ENCODE peak calls at places on chromosomes 4 and X, in seven cellular contexts. One of them, this sample, is unnamed.

GRCh38 chr4:168509786-168510185 is 12.9 kb downstream of the PALLD start:
- DNase-seq in iris pigment epithelial cell: peak; percentile 96
- DNase-seq in right atrium auricular region: no peak
- DNase-seq in hepatic stellate cell: no peak
- DNase-seq in ureter: no peak
- DNase-seq in activated T-cell treated with anti-CD3 and anti-CD28 coated beads for 1 hour: no peak
- DNase-seq in omental fat pad: no peak
- DNase-seq in this sample: no peak

GRCh38 chrX:98065151-98065550 is 1181.4 kb downstream of the RPA4 start:
- DNase-seq in iris pigment epithelial cell: no peak
- DNase-seq in right atrium auricular region: no peak
- DNase-seq in hepatic stellate cell: no peak
- DNase-seq in ureter: no peak
- DNase-seq in activated T-cell treated with anti-CD3 and anti-CD28 coated beads for 1 hour: no peak
- DNase-seq in omental fat pad: no peak
- DNase-seq in this sample: no peak

GRCh38 chr4:16894406-16894805 is 4.0 kb downstream of the LDB2 start:
- DNase-seq in iris pigment epithelial cell: no peak
- DNase-seq in right atrium auricular region: no peak
- DNase-seq in hepatic stellate cell: no peak
- DNase-seq in ureter: no peak
- DNase-seq in activated T-cell treated with anti-CD3 and anti-CD28 coated beads for 1 hour: no peak
- DNase-seq in omental fat pad: no peak
- DNase-seq in this sample: no peak

GRCh38 chr4:172813359-172813923 is 355.2 kb upstream of the GALNT7 start:
- DNase-seq in iris pigment epithelial cell: no peak
- DNase-seq in right atrium auricular region: no peak
- DNase-seq in hepatic stellate cell: no peak
- DNase-seq in ureter: no peak
- DNase-seq in activated T-cell treated with anti-CD3 and anti-CD28 coated beads for 1 hour: no peak
- DNase-seq in omental fat pad: no peak
- DNase-seq in this sample: no peak

GRCh38 chr4:168451331-168451730 is 29.0 kb downstream of the DDX60L start:
- DNase-seq in iris pigment epithelial cell: peak; percentile 14
- DNase-seq in right atrium auricular region: no peak
- DNase-seq in hepatic stellate cell: no peak
- DNase-seq in ureter: no peak
- DNase-seq in activated T-cell treated with anti-CD3 and anti-CD28 coated beads for 1 hour: no peak
- DNase-seq in omental fat pad: no peak
- DNase-seq in this sample: no peak

GRCh38 chr4:64384237-64385176 is 24.7 kb downstream of the TECRL start:
- DNase-seq in iris pigment epithelial cell: no peak
- DNase-seq in right atrium auricular region: no peak
- DNase-seq in hepatic stellate cell: no peak
- DNase-seq in ureter: no peak
- DNase-seq in activated T-cell treated with anti-CD3 and anti-CD28 coated beads for 1 hour: no peak
- DNase-seq in omental fat pad: no peak
- DNase-seq in this sample: no peak

GRCh38 chr4:157804986-157805385 is 367.8 kb downstream of the GASK1B start:
- DNase-seq in iris pigment epithelial cell: peak; percentile 8
- DNase-seq in right atrium auricular region: no peak
- DNase-seq in hepatic stellate cell: no peak
- DNase-seq in ureter: no peak
- DNase-seq in activated T-cell treated with anti-CD3 and anti-CD28 coated beads for 1 hour: no peak
- DNase-seq in omental fat pad: no peak
- DNase-seq in this sample: no peak

GRCh38 chr4:180913750-180914149 is 1329.5 kb upstream of the TENM3 start:
- DNase-seq in iris pigment epithelial cell: peak; percentile 24
- DNase-seq in right atrium auricular region: no peak
- DNase-seq in hepatic stellate cell: no peak
- DNase-seq in ureter: no peak
- DNase-seq in activated T-cell treated with anti-CD3 and anti-CD28 coated beads for 1 hour: no peak
- DNase-seq in omental fat pad: no peak
- DNase-seq in this sample: no peak

GRCh38 chrX:35711281-35711680 is 86.9 kb upstream of the MAGEB16 start:
- DNase-seq in iris pigment epithelial cell: peak; percentile 28
- DNase-seq in right atrium auricular region: no peak
- DNase-seq in hepatic stellate cell: peak; percentile 26
- DNase-seq in ureter: no peak
- DNase-seq in activated T-cell treated with anti-CD3 and anti-CD28 coated beads for 1 hour: no peak
- DNase-seq in omental fat pad: no peak
- DNase-seq in this sample: no peak

GRCh38 chr4:140568507-140569306 is at the start of gene UCP1:
- DNase-seq in iris pigment epithelial cell: peak; percentile 7
- DNase-seq in right atrium auricular region: no peak
- DNase-seq in hepatic stellate cell: peak; percentile 24
- DNase-seq in ureter: no peak
- DNase-seq in activated T-cell treated with anti-CD3 and anti-CD28 coated beads for 1 hour: no peak
- DNase-seq in omental fat pad: no peak
- DNase-seq in this sample: no peak

GRCh38 chr4:154004859-154005520 is 216.1 kb upstream of the SFRP2 start:
- DNase-seq in iris pigment epithelial cell: peak; percentile 47
- DNase-seq in right atrium auricular region: no peak
- DNase-seq in hepatic stellate cell: peak; percentile 6
- DNase-seq in ureter: no peak
- DNase-seq in activated T-cell treated with anti-CD3 and anti-CD28 coated beads for 1 hour: no peak
- DNase-seq in omental fat pad: no peak
- DNase-seq in this sample: no peak

GRCh38 chr4:149549911-149550310 is 265.7 kb downstream of the IQCM start:
- DNase-seq in iris pigment epithelial cell: peak; percentile 6
- DNase-seq in right atrium auricular region: no peak
- DNase-seq in hepatic stellate cell: no peak
- DNase-seq in ureter: no peak
- DNase-seq in activated T-cell treated with anti-CD3 and anti-CD28 coated beads for 1 hour: no peak
- DNase-seq in omental fat pad: no peak
- DNase-seq in this sample: no peak

GRCh38 chr4:138090145-138090917 is 151.8 kb downstream of the SLC7A11 start:
- DNase-seq in iris pigment epithelial cell: peak; percentile 78
- DNase-seq in right atrium auricular region: peak; percentile 71
- DNase-seq in hepatic stellate cell: peak; percentile 72
- DNase-seq in ureter: peak; percentile 66
- DNase-seq in activated T-cell treated with anti-CD3 and anti-CD28 coated beads for 1 hour: peak; percentile 1
- DNase-seq in omental fat pad: no peak
- DNase-seq in this sample: peak; percentile 45

GRCh38 chrX:147351644-147352043 is 537.1 kb upstream of the CXorf51A start:
- DNase-seq in iris pigment epithelial cell: no peak
- DNase-seq in right atrium auricular region: no peak
- DNase-seq in hepatic stellate cell: no peak
- DNase-seq in ureter: no peak
- DNase-seq in activated T-cell treated with anti-CD3 and anti-CD28 coated beads for 1 hour: no peak
- DNase-seq in omental fat pad: no peak
- DNase-seq in this sample: no peak

GRCh38 chrX:63349307-63349706 is 1.8 kb downstream of the SPIN4 start:
- DNase-seq in iris pigment epithelial cell: no peak
- DNase-seq in right atrium auricular region: no peak
- DNase-seq in hepatic stellate cell: no peak
- DNase-seq in ureter: no peak
- DNase-seq in activated T-cell treated with anti-CD3 and anti-CD28 coated beads for 1 hour: no peak
- DNase-seq in omental fat pad: no peak
- DNase-seq in this sample: peak; percentile 22

GRCh38 chrX:115949900-115950822 is 220.4 kb upstream of the AGTR2 start:
- DNase-seq in iris pigment epithelial cell: no peak
- DNase-seq in right atrium auricular region: no peak
- DNase-seq in hepatic stellate cell: no peak
- DNase-seq in ureter: peak; percentile 55
- DNase-seq in activated T-cell treated with anti-CD3 and anti-CD28 coated beads for 1 hour: no peak
- DNase-seq in omental fat pad: no peak
- DNase-seq in this sample: peak; percentile 68

GRCh38 chr4:69656653-69657158 is 3.7 kb upstream of the UGT2A1 start:
- DNase-seq in iris pigment epithelial cell: no peak
- DNase-seq in right atrium auricular region: no peak
- DNase-seq in hepatic stellate cell: no peak
- DNase-seq in ureter: no peak
- DNase-seq in activated T-cell treated with anti-CD3 and anti-CD28 coated beads for 1 hour: no peak
- DNase-seq in omental fat pad: no peak
- DNase-seq in this sample: no peak

GRCh38 chr4:182578402-182578801 is 335.2 kb downstream of the TENM3 start:
- DNase-seq in iris pigment epithelial cell: peak; percentile 79
- DNase-seq in right atrium auricular region: no peak
- DNase-seq in hepatic stellate cell: peak; percentile 12
- DNase-seq in ureter: no peak
- DNase-seq in activated T-cell treated with anti-CD3 and anti-CD28 coated beads for 1 hour: no peak
- DNase-seq in omental fat pad: no peak
- DNase-seq in this sample: no peak

GRCh38 chr4:71231073-71231752 is 107.6 kb upstream of the SLC4A4 start:
- DNase-seq in iris pigment epithelial cell: no peak
- DNase-seq in right atrium auricular region: peak; percentile 90
- DNase-seq in hepatic stellate cell: peak; percentile 50
- DNase-seq in ureter: peak; percentile 73
- DNase-seq in activated T-cell treated with anti-CD3 and anti-CD28 coated beads for 1 hour: no peak
- DNase-seq in omental fat pad: peak; percentile 40
- DNase-seq in this sample: peak; percentile 67

GRCh38 chrX:130994671-130995070 is 63.5 kb upstream of the ARHGAP36 start:
- DNase-seq in iris pigment epithelial cell: peak; percentile 7
- DNase-seq in right atrium auricular region: no peak
- DNase-seq in hepatic stellate cell: no peak
- DNase-seq in ureter: no peak
- DNase-seq in activated T-cell treated with anti-CD3 and anti-CD28 coated beads for 1 hour: no peak
- DNase-seq in omental fat pad: no peak
- DNase-seq in this sample: no peak

GRCh38 chr4:57182132-57182874 is 72.1 kb upstream of the IGFBP7 start:
- DNase-seq in iris pigment epithelial cell: no peak
- DNase-seq in right atrium auricular region: peak; percentile 67
- DNase-seq in hepatic stellate cell: no peak
- DNase-seq in ureter: no peak
- DNase-seq in activated T-cell treated with anti-CD3 and anti-CD28 coated beads for 1 hour: no peak
- DNase-seq in omental fat pad: no peak
- DNase-seq in this sample: no peak